ENCODE peak calls at places on chromosomes 3 and 15, in seven cellular contexts. U is left ventricle myocardium inferior, J is EL, V is mucosa of descending colon, K is H4, D is CD14-positive monocyte, A is mammary epithelial cell. P is an unnamed sample.

GRCh38 chr15:74387988-74388955 is 20.8 kb upstream of the CYP11A1 start:
- DNase-seq in A (no peak), D (no peak), K (no peak), U (no peak), V (no peak), J (no peak), P (no peak)

GRCh38 chr3:43733459-43734384 is 43.0 kb downstream of the ABHD5 start:
- DNase-seq in D (no peak), J (peak), U (peak), V (no peak), A (no peak), K (no peak), P (peak)

GRCh38 chr15:53910236-53910849 is 67.9 kb upstream of the UNC13C start:
- DNase-seq in D (no peak), A (peak), J (no peak), U (no peak), V (peak), K (no peak), P (no peak)

GRCh38 chr15:86432861-86433260 is 353.2 kb downstream of the AGBL1 start:
- DNase-seq in U (no peak), K (no peak), J (no peak), A (peak), D (no peak), V (no peak), P (no peak)

GRCh38 chr3:114294940-114295480 is 1.2 kb downstream of the TIGIT start:
- DNase-seq in V (no peak), U (no peak), J (no peak), A (no peak), D (no peak), K (no peak), P (no peak)

GRCh38 chr3:106144051-106144450 is 275.2 kb upstream of the CBLB start:
- DNase-seq in K (no peak), J (no peak), U (no peak), D (no peak), V (no peak), A (no peak), P (no peak)

GRCh38 chr3:13062647-13063046 is 10.6 kb downstream of the IQSEC1 start:
- DNase-seq in V (no peak), D (no peak), U (no peak), J (no peak), A (no peak), K (no peak), P (no peak)

GRCh38 chr15:25052191-25052999 is 97.6 kb downstream of the SNRPN start:
- DNase-seq in V (no peak), D (peak), A (no peak), U (no peak), J (no peak), K (no peak), P (no peak)

GRCh38 chr3:39542588-39542988 is 75.1 kb downstream of the MOBP start:
- DNase-seq in J (no peak), A (no peak), K (no peak), U (no peak), V (no peak), D (no peak), P (no peak)

GRCh38 chr3:196554205-196554604 is 14.1 kb downstream of the WDR53 start:
- DNase-seq in A (no peak), U (no peak), K (no peak), V (no peak), J (no peak), D (no peak), P (no peak)

GRCh38 chr15:101070502-101071273 is 151.5 kb downstream of the LRRK1 start:
- DNase-seq in A (peak), K (peak), D (no peak), J (peak), V (peak), U (no peak), P (peak)

GRCh38 chr3:148202386-148202785 is 495.3 kb upstream of the AGTR1 start:
- DNase-seq in D (no peak), A (no peak), U (no peak), J (no peak), K (no peak), V (no peak), P (no peak)

GRCh38 chr3:112642912-112643506 is 2.1 kb upstream of the CCDC80 start:
- DNase-seq in D (peak), V (peak), U (peak), A (peak), K (peak), J (peak), P (no peak)

GRCh38 chr3:1971780-1972179 is 126.9 kb upstream of the CNTN4 start:
- DNase-seq in A (no peak), D (no peak), K (no peak), J (no peak), V (no peak), U (no peak), P (no peak)

GRCh38 chr15:68314563-68314962 is 37.0 kb downstream of the FEM1B start:
- DNase-seq in A (no peak), D (no peak), V (no peak), J (no peak), K (no peak), U (no peak), P (no peak)

GRCh38 chr3:174216948-174217718 is 642.0 kb upstream of the NAALADL2 start:
- DNase-seq in U (no peak), A (no peak), D (no peak), J (no peak), V (no peak), K (no peak), P (no peak)

GRCh38 chr3:196227629-196228493 is 11.5 kb downstream of the SLC51A start:
- DNase-seq in V (no peak), J (peak), D (no peak), U (no peak), K (no peak), A (no peak), P (peak)

GRCh38 chr15:35293353-35294130 is 208.4 kb upstream of the NANOGP8 start:
- DNase-seq in K (peak), V (no peak), J (peak), U (no peak), D (no peak), A (peak), P (peak)

GRCh38 chr3:3216401-3216800 is 36.9 kb upstream of the CRBN start:
- DNase-seq in J (no peak), V (no peak), D (no peak), U (no peak), A (no peak), K (no peak), P (no peak)

GRCh38 chr3:173814809-173815208 is 417.3 kb downstream of the NLGN1 start:
- DNase-seq in A (no peak), K (no peak), U (no peak), V (no peak), J (no peak), D (no peak), P (no peak)

GRCh38 chr3:159432721-159433300 is 555.8 kb upstream of the IL12A start:
- DNase-seq in K (no peak), V (no peak), U (no peak), D (no peak), A (peak), J (no peak), P (no peak)

GRCh38 chr15:90593469-90594158 is 63.9 kb downstream of the CRTC3 start:
- DNase-seq in J (no peak), A (no peak), U (no peak), V (no peak), K (no peak), D (no peak), P (no peak)

GRCh38 chr3:149831321-149831720 is 18.3 kb downstream of the RNF13 start:
- DNase-seq in U (no peak), K (no peak), V (no peak), J (no peak), D (no peak), A (no peak), P (no peak)

GRCh38 chr3:20060924-20061323 is 20.7 kb downstream of the KAT2B start:
- DNase-seq in K (no peak), J (peak), A (peak), V (no peak), U (no peak), D (no peak), P (no peak)

GRCh38 chr3:87792532-87793321 is 266.1 kb downstream of the CGGBP1 start:
- DNase-seq in A (no peak), D (no peak), J (no peak), U (no peak), V (no peak), K (no peak), P (no peak)

GRCh38 chr3:38138347-38139190 is at the start of gene MYD88:
- DNase-seq in A (peak), V (peak), K (no peak), D (peak), U (peak), J (peak), P (no peak)

GRCh38 chr3:191070201-191070600 is 128.8 kb upstream of the OSTN start:
- DNase-seq in D (no peak), V (no peak), U (no peak), J (peak), K (peak), A (peak), P (peak)

GRCh38 chr3:184525337-184526157 is 36.0 kb upstream of the EPHB3 start:
- DNase-seq in J (no peak), V (peak), A (peak), D (no peak), U (no peak), K (no peak), P (no peak)

GRCh38 chr3:152355744-152356665 is 87.3 kb downstream of the MBNL1 start:
- DNase-seq in K (no peak), A (no peak), D (no peak), J (peak), U (no peak), V (no peak), P (no peak)

GRCh38 chr3:9600597-9600996 is 47.0 kb upstream of the LHFPL4 start:
- DNase-seq in V (peak), U (peak), D (no peak), K (no peak), J (no peak), A (no peak), P (no peak)

GRCh38 chr15:80942746-80943565 is 46.7 kb downstream of the MESD start:
- DNase-seq in K (no peak), V (no peak), A (no peak), D (no peak), U (peak), J (no peak), P (no peak)

GRCh38 chr15:24956131-24956838 is 1.5 kb downstream of the SNRPN start:
- DNase-seq in J (peak), V (peak), U (peak), A (peak), D (peak), K (peak), P (peak)

GRCh38 chr3:182824957-182825356 is 31.7 kb downstream of the ATP11B start:
- DNase-seq in K (no peak), D (no peak), A (no peak), V (no peak), U (no peak), J (no peak), P (no peak)

GRCh38 chr3:126569390-126569975 is 10.8 kb upstream of the C3orf22 start:
- DNase-seq in K (no peak), A (no peak), J (no peak), V (no peak), U (no peak), D (no peak), P (no peak)

GRCh38 chr15:80735344-80735743 is 40.2 kb downstream of the ABHD17C start:
- DNase-seq in J (no peak), U (no peak), K (no peak), D (no peak), A (no peak), V (no peak), P (no peak)

GRCh38 chr15:47870956-47871625 is 153.8 kb downstream of the SEMA6D start:
- DNase-seq in V (no peak), K (peak), A (peak), J (peak), D (no peak), U (no peak), P (peak)

GRCh38 chr15:58438956-58439355 is 7.2 kb downstream of the LIPC start:
- DNase-seq in K (peak), D (no peak), U (peak), A (peak), V (no peak), J (peak), P (no peak)

P was measured in GM04503.